ENCODE peak calls at places on chromosomes 7 and 10, in six cellular contexts. I is suprapubic skin, S is transverse colon, G is upper lobe of left lung, O is stomach, U is HCT116. V is an unnamed sample.

GRCh38 chr7:48041665-48041995 is 6.3 kb downstream of the C7orf57 start:
- DNase-seq in I (no peak), S (no peak), G (no peak), O (no peak), U (no peak), V (no peak)

GRCh38 chr7:85749715-85750453 is 563.0 kb upstream of the SEMA3D start:
- DNase-seq in I (no peak), S (no peak), G (no peak), O (no peak), U (no peak), V (no peak)

GRCh38 chr7:78691584-78691983 is 761.9 kb downstream of the MAGI2 start:
- DNase-seq in I (no peak), S (no peak), G (no peak), O (no peak), U (no peak), V (no peak)

GRCh38 chr10:13787015-13787421 is 200.3 kb downstream of the PRPF18 start:
- DNase-seq in I (no peak), S (peak), G (no peak), O (no peak), U (no peak), V (no peak)

GRCh38 chr10:3852147-3852904 is 67.3 kb upstream of the KLF6 start:
- DNase-seq in I (peak), S (peak), G (peak), O (peak), U (peak), V (no peak)

GRCh38 chr10:76950354-76950753 is 687.3 kb downstream of the KCNMA1 start:
- DNase-seq in I (no peak), S (no peak), G (no peak), O (no peak), U (no peak), V (no peak)

GRCh38 chr7:12064716-12065115 is 146.4 kb upstream of the TMEM106B start:
- DNase-seq in I (no peak), S (no peak), G (no peak), O (no peak), U (no peak), V (no peak)

GRCh38 chr7:133556070-133556469 is 303.2 kb downstream of the EXOC4 start:
- DNase-seq in I (no peak), S (no peak), G (no peak), O (no peak), U (no peak), V (no peak)

GRCh38 chr10:1195828-1196227 is 139.6 kb downstream of the WDR37 start:
- DNase-seq in I (peak), S (no peak), G (no peak), O (no peak), U (no peak), V (no peak)

GRCh38 chr10:89395141-89395540 is 2.7 kb downstream of the IFIT1 start:
- DNase-seq in I (no peak), S (no peak), G (no peak), O (no peak), U (no peak), V (no peak)

GRCh38 chr10:28796606-28797512 is 119.5 kb downstream of the BAMBI start:
- DNase-seq in I (no peak), S (peak), G (no peak), O (peak), U (no peak), V (no peak)

GRCh38 chr10:62492012-62492869 is 118.1 kb downstream of the ZNF365 start:
- DNase-seq in I (no peak), S (no peak), G (peak), O (no peak), U (peak), V (no peak)

GRCh38 chr7:50739744-50740455 is 42.8 kb downstream of the GRB10 start:
- DNase-seq in I (no peak), S (no peak), G (no peak), O (no peak), U (no peak), V (no peak)

GRCh38 chr7:47635091-47636090 is 53.5 kb upstream of the TNS3 start:
- DNase-seq in I (no peak), S (peak), G (peak), O (peak), U (no peak), V (no peak)

GRCh38 chr7:23222439-23223045 is 24.0 kb upstream of the GPNMB start:
- DNase-seq in I (no peak), S (no peak), G (no peak), O (no peak), U (no peak), V (no peak)

GRCh38 chr10:27659786-27660185 is 85.8 kb downstream of the MKX start:
- DNase-seq in I (no peak), S (no peak), G (peak), O (no peak), U (no peak), V (no peak)

GRCh38 chr7:44269417-44269816 is 56.0 kb downstream of the CAMK2B start:
- DNase-seq in I (no peak), S (no peak), G (no peak), O (no peak), U (no peak), V (no peak)

GRCh38 chr7:44268671-44269070 is 56.7 kb downstream of the CAMK2B start:
- DNase-seq in I (no peak), S (no peak), G (no peak), O (no peak), U (no peak), V (no peak)

GRCh38 chr7:44267178-44267577 is 58.2 kb downstream of the CAMK2B start:
- DNase-seq in I (no peak), S (no peak), G (no peak), O (no peak), U (no peak), V (no peak)

GRCh38 chr7:44266526-44266925 is 58.9 kb downstream of the CAMK2B start:
- DNase-seq in I (no peak), S (no peak), G (no peak), O (no peak), U (no peak), V (no peak)

DNA sequence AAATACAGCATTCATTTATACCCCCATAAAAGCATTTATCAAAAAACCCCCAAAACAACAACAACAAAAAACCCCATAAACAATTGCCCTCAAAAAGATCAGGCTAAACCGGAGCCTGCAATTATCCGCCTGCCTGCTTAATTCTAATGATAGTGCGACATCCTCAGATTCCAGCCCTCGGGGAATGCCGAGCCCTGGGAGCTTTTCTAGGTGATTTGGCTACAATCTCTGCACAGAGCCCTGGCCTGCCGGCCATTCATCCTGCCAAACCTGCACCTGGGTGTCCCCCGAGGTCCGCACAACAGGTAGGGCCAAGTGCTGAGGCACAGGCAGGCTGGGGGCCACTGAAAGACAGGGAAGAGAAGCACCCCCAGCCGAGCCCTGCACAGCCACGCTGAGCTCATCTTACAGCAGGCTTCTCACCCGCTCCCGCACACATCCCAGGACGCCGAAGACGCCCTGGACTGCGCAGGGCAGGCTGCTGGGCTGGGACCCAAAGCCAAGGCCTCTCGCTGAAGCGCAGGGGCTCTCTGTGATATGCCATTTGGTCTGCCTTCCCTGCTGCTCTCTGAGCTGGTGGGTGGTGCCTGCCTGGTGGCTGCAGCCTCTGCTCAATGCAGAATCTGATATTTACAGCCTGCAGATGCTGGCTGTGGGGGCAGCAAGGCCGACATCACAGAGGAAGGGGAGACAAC is 57.5 kb downstream of the CAMK2B start:
- DNase-seq in I (no peak), S (no peak), G (no peak), O (no peak), U (no peak), V (no peak)
- TF ChIP-seq POLR2AphosphoS5 in I (no peak), S (no peak), G (no peak), O (no peak), U (no peak), V (no peak)

GRCh38 chr7:99919814-99920618 is 686 bp upstream of the TRIM4 start:
- DNase-seq in I (no peak), S (no peak), G (no peak), O (no peak), U (no peak), V (no peak)

GRCh38 chr7:99923200-99923599 is 3.9 kb upstream of the TRIM4 start:
- DNase-seq in I (no peak), S (no peak), G (no peak), O (no peak), U (no peak), V (no peak)

GRCh38 chr7:99918959-99919813 is at the start of gene TRIM4:
- DNase-seq in I (peak), S (peak), G (peak), O (peak), U (peak), V (peak)
- TF ChIP-seq POLR2A in I (peak), S (peak), G (peak), O (peak), U (peak), V (no peak)

DNA sequence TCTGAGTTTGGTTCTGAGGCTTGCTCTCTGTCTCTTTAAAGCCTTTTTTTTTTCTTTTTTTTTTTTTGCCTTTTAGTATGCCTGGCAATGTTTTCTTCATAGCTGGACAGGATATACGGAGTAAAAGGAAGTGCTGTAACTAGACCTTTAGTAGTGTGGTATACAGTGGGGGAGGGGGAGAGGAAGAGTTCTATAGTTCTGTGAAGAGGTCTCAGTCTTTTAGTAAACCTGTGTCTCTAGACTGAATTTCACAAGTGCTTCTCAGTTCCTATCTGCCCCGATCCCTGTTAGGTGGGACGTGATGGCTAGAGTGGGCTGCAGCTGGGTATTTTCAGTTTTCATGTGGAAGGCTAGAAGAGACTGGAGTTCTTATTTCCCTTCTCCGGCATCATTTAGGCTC is 3.1 kb upstream of the ABCC2 start:
- DNase-seq in I (no peak), S (no peak), G (no peak), O (no peak), U (no peak), V (no peak)
- H3K27ac ChIP-seq in I (peak), S (peak), G (no peak), O (peak), U (peak), V (peak)

GRCh38 chr7:100093498-100093897 is 4.7 kb downstream of the COPS6 start:
- DNase-seq in I (no peak), S (no peak), G (no peak), O (no peak), U (no peak), V (no peak)
- TF ChIP-seq POLR2AphosphoS5 in I (no peak), S (no peak), G (no peak), O (peak), U (no peak), V (no peak)

V was measured in vagina.